ENCODE peak calls at places on chromosomes 11 and 22, in ten cellular contexts. M, Q, V, U, H, W, O, F, G and C are unnamed samples. For H3K4me1, the result is how much of the 10 kb centered on the place peaks cover.

GRCh38 chr11:132914600-132914999 is 617.7 kb downstream of the OPCML start:
- DNase-seq in M (no peak), Q (no peak), V (no peak), U (no peak), H (no peak), W (no peak), O (peak), F (no peak), G (no peak), C (no peak)

GRCh38 chr11:124793466-124794278 is 6.5 kb downstream of the MSANTD2 start:
- DNase-seq in M (peak), Q (no peak), V (peak), U (no peak), H (peak), W (peak), O (peak), F (peak), G (no peak), C (peak)

GRCh38 chr11:33347490-33348125 is 90.4 kb downstream of the HIPK3 start:
- DNase-seq in M (no peak), Q (no peak), V (no peak), U (no peak), H (no peak), W (no peak), O (no peak), F (no peak), G (no peak), C (no peak)

GRCh38 chr22:24230911-24231656 is 13.8 kb downstream of the GGT5 start:
- DNase-seq in M (peak), Q (no peak), V (peak), U (no peak), H (no peak), W (peak), O (no peak), F (no peak), G (peak), C (peak)

GRCh38 chr11:28144808-28145207 is 36.6 kb downstream of the METTL15 start:
- DNase-seq in M (no peak), Q (no peak), V (no peak), U (no peak), H (no peak), W (no peak), O (peak), F (peak), G (no peak), C (no peak)

GRCh38 chr22:35622132-35622913 is 5.2 kb upstream of the MB start:
- DNase-seq in M (peak), Q (peak), V (no peak), U (no peak), H (no peak), W (peak), O (no peak), F (no peak), G (no peak), C (no peak)

GRCh38 chr11:8532475-8532874 is 61.6 kb downstream of the STK33 start:
- DNase-seq in M (no peak), Q (no peak), V (no peak), U (no peak), H (no peak), W (no peak), O (no peak), F (no peak), G (no peak), C (no peak)

GRCh38 chr22:49015459-49015858 is 812.2 kb downstream of the BRD1 start:
- DNase-seq in M (no peak), Q (no peak), V (no peak), U (no peak), H (no peak), W (no peak), O (no peak), F (no peak), G (no peak), C (no peak)

GRCh38 chr11:61019037-61019817 is 47.7 kb downstream of the CD6 start:
- DNase-seq in M (no peak), Q (no peak), V (no peak), U (no peak), H (no peak), W (no peak), O (no peak), F (no peak), G (no peak), C (no peak)

GRCh38 chr22:47188337-47189055 is 426.0 kb downstream of the TBC1D22A start:
- DNase-seq in M (no peak), Q (no peak), V (no peak), U (no peak), H (no peak), W (no peak), O (no peak), F (no peak), G (no peak), C (no peak)

GRCh38 chr22:49367016-49367697 is 460.5 kb downstream of the BRD1 start:
- DNase-seq in M (no peak), Q (peak), V (no peak), U (no peak), H (no peak), W (peak), O (no peak), F (no peak), G (no peak), C (no peak)

GRCh38 chr11:66725646-66726045 is 3.4 kb downstream of the SPTBN2 start:
- DNase-seq in M (no peak), Q (no peak), V (no peak), U (no peak), H (no peak), W (no peak), O (peak), F (no peak), G (no peak), C (no peak)

GRCh38 chr22:20018001-20018400 is 1.4 kb upstream of the ARVCF start:
- DNase-seq in M (no peak), Q (no peak), V (no peak), U (no peak), H (no peak), W (no peak), O (no peak), F (no peak), G (no peak), C (no peak)
- H3K4me1 ChIP-seq in M (under half), Q (under half), V (under half), U (under half), H (under half), W (under half), O (under half), F (under half), G (under half), C (under half)

DNA sequence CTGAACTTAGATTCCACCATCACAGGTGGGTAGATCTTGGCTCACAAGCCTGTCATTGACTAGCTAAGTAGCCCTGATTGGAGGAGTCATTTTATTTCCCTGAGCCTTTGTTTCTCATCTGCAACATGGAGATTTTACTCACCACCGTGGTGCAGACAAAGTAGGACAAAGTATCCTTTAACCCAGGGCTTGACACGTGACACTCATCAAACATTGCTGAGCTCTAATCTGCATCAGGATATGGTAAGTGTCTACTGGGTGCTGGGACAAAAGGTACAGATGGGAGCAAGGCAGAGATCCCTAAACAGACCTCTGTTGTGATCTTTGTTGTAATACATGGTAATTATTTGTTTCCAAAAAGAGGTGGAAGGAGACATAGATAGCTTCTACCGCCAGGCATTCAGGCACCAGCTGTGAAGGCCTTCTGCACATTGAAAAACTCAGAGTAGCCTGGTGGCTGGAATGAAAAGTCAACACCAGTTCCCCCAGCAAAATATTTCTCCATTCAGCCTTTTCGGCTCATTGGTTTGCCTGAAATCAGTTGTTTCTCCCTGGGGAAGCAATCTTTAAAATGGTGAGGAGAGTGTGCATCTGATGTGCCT is 18.3 kb upstream of the MICAL2 start:
- DNase-seq in M (peak), Q (no peak), V (no peak), U (no peak), H (no peak), W (peak), O (no peak), F (no peak), G (no peak), C (no peak)
- H3K4me1 ChIP-seq in M (half or more), Q (under half), V (half or more), U (under half), H (under half), W (under half), O (under half), F (under half), G (under half), C (under half)

DNA sequence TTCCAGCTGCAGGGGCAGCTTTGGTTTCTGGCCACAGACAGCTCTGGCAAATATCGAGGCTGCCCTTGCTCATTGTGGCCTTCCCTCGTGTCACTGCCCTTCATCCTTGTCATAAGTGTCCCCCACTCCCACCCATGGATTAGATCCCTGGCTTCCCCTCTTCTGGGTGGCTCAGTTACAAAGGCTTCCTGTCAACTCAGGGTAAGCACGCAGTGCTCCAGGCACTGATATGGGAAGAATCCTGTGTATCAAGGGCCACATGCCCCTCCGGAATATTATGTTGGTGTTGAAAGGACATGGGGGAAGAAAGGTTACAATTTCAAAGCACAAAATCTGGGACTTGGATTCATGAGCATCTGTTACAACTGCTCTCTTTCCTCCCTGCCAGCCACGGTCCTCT is 128.1 kb downstream of the DBX1 start:
- DNase-seq in M (peak), Q (no peak), V (no peak), U (no peak), H (no peak), W (no peak), O (no peak), F (no peak), G (no peak), C (no peak)
- H3K4me1 ChIP-seq in M (half or more), Q (under half), V (under half), U (under half), H (under half), W (under half), O (under half), F (under half), G (under half), C (under half)

DNA sequence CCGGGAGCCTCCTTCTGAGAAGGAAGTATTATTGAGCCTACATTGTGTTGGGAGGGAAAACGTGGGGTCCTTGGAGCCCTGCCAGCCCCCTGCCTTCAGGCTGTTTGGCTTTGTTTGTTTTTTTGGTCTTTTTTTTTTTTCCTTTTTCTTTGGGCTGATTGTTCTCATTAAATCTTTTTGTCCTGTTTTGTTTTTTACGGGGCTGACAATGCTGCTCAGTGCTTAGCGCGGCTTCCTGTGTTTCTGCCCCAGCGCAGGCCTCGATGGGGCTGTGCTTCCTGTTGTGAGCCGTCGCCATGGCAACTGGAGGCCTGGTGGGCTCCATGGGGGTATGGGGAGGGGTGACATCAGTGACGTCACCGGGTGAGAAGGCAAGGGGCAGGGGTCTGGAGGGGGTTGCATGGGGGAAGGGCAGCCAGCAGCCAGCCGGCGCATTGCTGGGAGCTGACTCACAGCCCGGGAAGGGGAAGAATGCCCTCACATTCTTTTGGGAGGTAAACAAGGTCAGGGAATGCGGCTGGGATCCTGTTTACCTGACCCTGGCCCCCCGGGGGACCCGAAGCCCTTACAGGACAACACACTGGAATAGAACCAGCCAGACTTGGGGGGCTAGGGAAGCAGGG is 22.1 kb upstream of the CBX7 start:
- DNase-seq in M (peak), Q (peak), V (peak), U (peak), H (peak), W (peak), O (peak), F (peak), G (peak), C (peak)
- H3K4me1 ChIP-seq in M (half or more), Q (under half), V (half or more), U (half or more), H (half or more), W (under half), O (under half), F (under half), G (half or more), C (under half)

GRCh38 chr22:31088233-31088986 is 7.3 kb downstream of the SMTN start:
- DNase-seq in M (no peak), Q (no peak), V (no peak), U (no peak), H (no peak), W (no peak), O (no peak), F (no peak), G (no peak), C (no peak)
- H3K4me1 ChIP-seq in M (under half), Q (under half), V (under half), U (half or more), H (under half), W (under half), O (under half), F (under half), G (under half), C (under half)